ENCODE peak calls at places on chromosomes 5 and 9, in five cellular contexts. I is HepG2, B is GM23248, L is mammary epithelial cell, R is hepatocyte. W is an unnamed sample.

GRCh38 chr9:1052119-1052907 is 2.2 kb downstream of the DMRT2 start:
- DNase-seq in B (no peak), L (no peak), I (no peak), R (no peak), W (no peak)

GRCh38 chr9:109730228-109730627 is 49.8 kb upstream of the PALM2AKAP2 start:
- DNase-seq in L (peak; percentile 87), B (peak; percentile 51), I (no peak), R (peak; percentile 20), W (peak; percentile 10)

GRCh38 chr9:4831944-4832343 is 39.2 kb downstream of the RCL1 start:
- DNase-seq in R (no peak), B (no peak), L (no peak), I (no peak), W (no peak)

GRCh38 chr5:180047667-180048066 is 23.9 kb downstream of the RNF130 start:
- DNase-seq in B (no peak), L (no peak), R (no peak), I (no peak), W (no peak)

GRCh38 chr9:115229496-115229895 is 111.5 kb upstream of the TNC start:
- DNase-seq in R (no peak), I (no peak), B (peak; percentile 18), L (peak; percentile 61), W (no peak)

GRCh38 chr5:77632526-77633268 is 5.8 kb downstream of the OTP start:
- DNase-seq in R (no peak), L (no peak), I (no peak), B (no peak), W (no peak)

GRCh38 chr5:9712506-9713285 is 82.5 kb upstream of the TAS2R1 start:
- DNase-seq in I (no peak), B (peak; percentile 91), R (peak; percentile 63), L (peak; percentile 60), W (no peak)

GRCh38 chr9:23822331-23823169 is 3.5 kb downstream of the ELAVL2 start:
- DNase-seq in L (no peak), I (no peak), R (no peak), B (no peak), W (no peak)

GRCh38 chr9:125509476-125509875 is 197.5 kb downstream of the MAPKAP1 start:
- DNase-seq in R (no peak), B (peak; percentile 83), I (no peak), L (no peak), W (no peak)

GRCh38 chr5:39175273-39175955 is 43.9 kb downstream of the FYB1 start:
- DNase-seq in R (no peak), I (no peak), L (no peak), B (no peak), W (no peak)

GRCh38 chr5:163189023-163189553 is 248.3 kb upstream of the CCNG1 start:
- DNase-seq in R (no peak), B (no peak), I (no peak), L (no peak), W (no peak)

GRCh38 chr9:86598411-86599239 is 244.4 kb upstream of the TUT7 start:
- DNase-seq in R (no peak), I (no peak), B (no peak), L (no peak), W (peak; percentile 76)

GRCh38 chr9:98380065-98380681 is 124.7 kb upstream of the TBC1D2 start:
- DNase-seq in I (no peak), L (no peak), B (peak; percentile 77), R (peak; percentile 82), W (peak; percentile 24)

GRCh38 chr5:3401635-3402034 is 194.0 kb upstream of the IRX1 start:
- DNase-seq in L (no peak), R (no peak), B (no peak), I (no peak), W (no peak)

GRCh38 chr9:133991964-133992779 is at the start of gene VAV2:
- DNase-seq in I (peak; percentile 48), L (peak; percentile 54), R (peak; percentile 83), B (peak; percentile 77), W (peak; percentile 62)

GRCh38 chr5:73135429-73136276 is 15.3 kb downstream of the TMEM171 start:
- DNase-seq in R (peak; percentile 18), I (peak; percentile 18), L (peak; percentile 27), B (peak; percentile 73), W (peak; percentile 61)

GRCh38 chr5:56525117-56525516 is 290.2 kb upstream of the MAP3K1 start:
- DNase-seq in L (peak; percentile 81), B (no peak), R (no peak), I (no peak), W (no peak)

DNA sequence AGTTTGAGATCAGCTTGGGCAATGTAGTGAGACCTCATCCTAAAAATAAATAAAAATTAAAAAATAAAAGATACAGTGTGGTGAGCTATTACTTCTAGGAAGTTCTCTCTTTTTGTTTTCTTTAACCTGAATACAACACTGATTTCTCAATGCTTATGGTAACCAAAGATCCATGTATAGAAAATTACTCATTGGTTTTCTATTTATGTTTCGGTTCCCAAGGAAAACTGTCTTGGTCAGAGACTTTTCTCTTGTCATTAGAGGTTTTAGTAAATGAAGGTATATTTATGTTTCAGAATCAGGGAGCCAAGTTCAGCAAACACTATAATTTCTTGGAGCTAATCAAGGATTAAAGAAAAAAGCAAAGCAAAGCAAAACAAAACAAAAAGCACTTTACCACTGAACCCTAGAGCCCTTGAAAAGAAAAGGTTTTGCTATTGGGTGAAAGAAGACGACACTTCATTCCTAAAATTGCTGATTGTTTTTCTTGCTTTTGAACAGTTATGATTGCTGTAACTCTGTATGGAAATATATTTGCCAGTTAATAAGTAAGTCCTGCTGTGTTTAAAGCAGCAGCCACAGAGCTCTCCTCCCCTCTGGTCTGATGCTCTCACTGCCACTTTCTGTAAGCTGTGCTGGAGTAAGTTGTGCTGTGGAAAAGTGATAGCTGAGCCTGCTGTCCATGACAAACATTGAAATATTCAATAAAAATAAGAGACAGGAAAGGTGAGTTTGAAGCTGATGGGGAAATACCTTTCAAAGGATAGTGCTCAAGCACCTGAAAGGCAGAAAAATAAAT is 298.2 kb downstream of the CD180 start:
- DNase-seq in R (no peak), I (no peak), B (no peak), L (peak; percentile 74), W (no peak)
- TF ChIP-seq EZH2 in R (no peak), I (no peak), B (no peak), L (no peak), W (no peak)

GRCh38 chr5:6717247-6717646 is 4.0 kb downstream of the TENT4A start:
- DNase-seq in B (no peak), R (no peak), L (no peak), I (no peak), W (no peak)
- H3K4me1 ChIP-seq in B (peaks cover 17% of the 10 kb centered on the region), R (peaks cover 27% of the 10 kb centered on the region), L (peaks cover 24% of the 10 kb centered on the region), I (peaks cover 56% of the 10 kb centered on the region), W (peaks cover 16% of the 10 kb centered on the region)

DNA sequence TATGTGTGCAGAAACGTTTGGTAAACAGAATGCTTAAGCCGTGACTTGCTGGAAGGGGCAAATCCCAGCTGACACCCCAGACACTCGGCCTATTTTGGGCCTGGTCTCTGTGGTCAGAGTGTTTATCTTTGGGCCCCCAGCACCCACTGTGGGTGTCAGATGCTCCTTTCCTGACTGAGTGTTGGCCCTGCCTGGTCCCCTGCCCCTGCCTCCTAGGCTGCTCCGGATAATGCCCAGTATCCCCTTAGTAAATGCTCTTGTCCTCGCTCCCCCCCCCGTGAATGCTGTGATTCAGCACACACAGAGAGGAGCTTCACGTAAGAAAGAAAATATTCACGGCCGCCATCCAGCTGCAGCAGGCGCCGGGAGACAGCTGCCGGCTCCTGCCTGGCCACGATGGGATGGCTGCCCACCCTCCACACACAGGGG is 11.3 kb upstream of the ANGPTL2 start:
- DNase-seq in L (no peak), B (peak; percentile 92), I (no peak), R (peak; percentile 61), W (no peak)
- H3K27ac ChIP-seq in L (no peak overlapping the region), B (peak overlapping the region; percentile 95), I (no peak overlapping the region), R (peak overlapping the region; percentile 77), W (no peak overlapping the region)

GRCh38 chr9:136631038-136632000 is 31.4 kb upstream of the EGFL7 start:
- DNase-seq in B (peak; percentile 80), I (peak; percentile 65), R (peak; percentile 87), L (peak; percentile 50), W (peak; percentile 89)
- TF ChIP-seq EZH2 in B (no peak), I (peak; percentile 9), R (no peak), L (peak; percentile 33), W (no peak)

DNA sequence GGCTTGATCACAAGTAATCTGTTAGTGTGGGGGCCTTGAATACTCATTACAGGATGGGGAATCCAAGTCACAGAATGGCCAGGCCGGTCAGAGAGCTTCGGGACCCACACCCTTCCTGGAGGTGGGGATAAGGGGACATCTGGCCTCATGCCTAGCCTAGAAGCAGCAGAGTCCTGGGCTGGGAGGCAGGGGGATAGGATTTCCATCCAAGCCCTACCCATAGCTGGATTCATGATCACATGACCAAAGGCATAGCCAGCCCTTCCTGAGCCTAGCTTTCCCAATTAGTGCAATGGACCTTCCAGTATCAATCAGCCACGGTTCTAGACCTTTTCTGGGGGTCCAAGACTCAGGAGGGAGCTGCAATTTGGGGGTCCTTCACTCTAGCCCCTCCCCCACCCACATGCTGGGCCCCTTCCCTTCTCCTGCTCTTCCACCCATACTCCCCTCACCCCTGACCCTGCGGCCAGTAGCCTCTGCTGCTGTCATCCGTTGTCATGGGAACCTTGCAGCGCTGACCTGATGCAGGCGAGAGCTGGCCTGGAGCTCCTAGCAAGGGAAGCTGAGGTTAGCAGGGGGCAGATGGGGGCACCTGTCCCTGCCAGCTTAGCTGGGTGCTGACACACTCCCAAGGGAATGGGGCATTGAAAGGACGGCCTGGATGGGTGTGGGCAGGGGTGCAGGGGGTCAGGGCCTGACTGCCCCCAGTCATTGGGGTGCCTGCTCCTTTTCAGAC is 44.6 kb downstream of the CXXC5 start:
- DNase-seq in R (no peak), B (no peak), L (no peak), I (no peak), W (no peak)
- H3K4me1 ChIP-seq in R (peaks cover 50% of the 10 kb centered on the region), B (peaks cover 54% of the 10 kb centered on the region), L (peaks cover 16% of the 10 kb centered on the region), I (peaks cover 82% of the 10 kb centered on the region), W (peaks cover 40% of the 10 kb centered on the region)

GRCh38 chr5:132428811-132429440 is 59.4 kb downstream of the SLC22A5 start:
- DNase-seq in B (peak; percentile 84), I (no peak), R (peak; percentile 66), L (peak; percentile 38), W (no peak)

GRCh38 chr5:132428147-132428482 is 58.6 kb downstream of the SLC22A5 start:
- DNase-seq in I (no peak), R (no peak), B (no peak), L (no peak), W (peak; percentile 51)

GRCh38 chr5:132431682-132432081 is 58.9 kb downstream of the IRF1 start:
- DNase-seq in R (no peak), B (no peak), I (no peak), L (no peak), W (no peak)

GRCh38 chr5:132430736-132431135 is 59.8 kb downstream of the IRF1 start:
- DNase-seq in B (no peak), L (no peak), I (no peak), R (no peak), W (no peak)

GRCh38 chr5:132429451-132430440 is 60.2 kb downstream of the SLC22A5 start:
- DNase-seq in R (no peak), I (peak; percentile 33), B (no peak), L (no peak), W (no peak)
- H3K27ac ChIP-seq in R (peak overlapping the region; percentile 94), I (no peak overlapping the region), B (no peak overlapping the region), L (no peak overlapping the region), W (no peak overlapping the region)

GRCh38 chr5:16540421-16540820 is 74.8 kb upstream of the ZNF622 start:
- DNase-seq in L (peak; percentile 83), I (no peak), B (peak; percentile 87), R (no peak), W (no peak)
- TF ChIP-seq EZH2 in L (no peak), I (no peak), B (no peak), R (no peak), W (no peak)

W was measured in A673.